ENCODE peak calls at places on chromosomes 3 and 15, in seven cellular contexts. B is aorta, R is body of pancreas, D is Panc1, F is adrenal gland, T is SJSA1, G is sigmoid colon. A is an unnamed sample.

GRCh38 chr3:107562979-107563531 is 40.3 kb downstream of the BBX start:
- DNase-seq in B (no peak), R (no peak), F (no peak), T (no peak), D (no peak), G (no peak), A (no peak)

GRCh38 chr3:139455855-139456254 is 20.5 kb downstream of the RBP2 start:
- DNase-seq in G (no peak), D (no peak), R (no peak), B (no peak), T (no peak), F (no peak), A (no peak)

GRCh38 chr3:166265153-166265552 is 427.9 kb upstream of the BCHE start:
- DNase-seq in G (no peak), T (no peak), B (no peak), F (no peak), D (no peak), R (no peak), A (no peak)

GRCh38 chr3:72011495-72011894 is 226.5 kb upstream of the PROK2 start:
- DNase-seq in F (no peak), B (no peak), D (no peak), G (no peak), R (no peak), T (no peak), A (no peak)

GRCh38 chr3:170467007-170467406 is 48.3 kb downstream of the CLDN11 start:
- DNase-seq in D (no peak), G (no peak), F (no peak), R (no peak), B (no peak), T (no peak), A (no peak)

GRCh38 chr3:181838940-181839914 is 127.5 kb downstream of the SOX2 start:
- DNase-seq in R (peak), G (no peak), F (no peak), T (no peak), B (no peak), D (no peak), A (no peak)

GRCh38 chr3:194654443-194654842 is 17.5 kb downstream of the LSG1 start:
- DNase-seq in T (no peak), R (no peak), G (no peak), F (no peak), D (no peak), B (no peak), A (no peak)

GRCh38 chr3:21665444-21665843 is 85.6 kb downstream of the ZNF385D start:
- DNase-seq in D (no peak), T (no peak), G (no peak), R (no peak), B (no peak), F (no peak), A (no peak)

GRCh38 chr15:69508659-69509058 is 56.0 kb downstream of the RPLP1 start:
- DNase-seq in R (no peak), F (no peak), T (no peak), D (no peak), B (no peak), G (no peak), A (peak)

GRCh38 chr3:181265750-181266333 is 276.3 kb upstream of the DNAJC19 start:
- DNase-seq in B (no peak), F (no peak), T (no peak), G (no peak), R (no peak), D (no peak), A (no peak)

GRCh38 chr3:159919873-159920272 is 68.8 kb upstream of the IL12A start:
- DNase-seq in B (no peak), T (no peak), G (no peak), D (no peak), F (no peak), R (no peak), A (no peak)

GRCh38 chr15:67241132-67241855 is 13.2 kb downstream of the AAGAB start:
- DNase-seq in R (no peak), B (no peak), D (no peak), T (no peak), G (no peak), F (no peak), A (no peak)

GRCh38 chr3:194521514-194522260 is 34.9 kb upstream of the ATP13A3 start:
- DNase-seq in R (no peak), D (no peak), F (no peak), G (no peak), B (no peak), T (no peak), A (peak)

GRCh38 chr3:52633786-52634185 is 51.9 kb downstream of the PBRM1 start:
- DNase-seq in R (no peak), T (no peak), F (no peak), D (no peak), B (no peak), G (no peak), A (no peak)

GRCh38 chr15:58065445-58066041 is at the start of gene ALDH1A2:
- DNase-seq in D (no peak), F (peak), G (peak), R (peak), B (peak), T (no peak), A (peak)

GRCh38 chr15:34334676-34335075 is 2.9 kb downstream of the SLC12A6 start:
- DNase-seq in D (no peak), R (no peak), T (no peak), G (no peak), F (no peak), B (no peak), A (no peak)

GRCh38 chr3:34731879-34732278 is 907.4 kb upstream of the ARPP21 start:
- DNase-seq in F (no peak), D (no peak), R (no peak), B (no peak), G (no peak), T (no peak), A (no peak)

GRCh38 chr3:129399895-129400357 is 28.5 kb downstream of the EFCAB12 start:
- DNase-seq in D (peak), G (no peak), B (no peak), F (no peak), T (no peak), R (peak), A (no peak)

GRCh38 chr3:23807161-23808015 is 1.6 kb downstream of the UBE2E1 start:
- DNase-seq in B (no peak), R (no peak), D (no peak), G (no peak), T (no peak), F (peak), A (no peak)

GRCh38 chr15:96268421-96269204 is 61.9 kb upstream of the NR2F2 start:
- DNase-seq in T (no peak), D (no peak), R (no peak), F (no peak), B (no peak), G (no peak), A (no peak)

GRCh38 chr3:147216143-147216673 is 190.1 kb downstream of the ZIC4 start:
- DNase-seq in B (no peak), F (no peak), T (no peak), G (no peak), D (no peak), R (no peak), A (no peak)

GRCh38 chr3:4709336-4709735 is 216.2 kb downstream of the ITPR1 start:
- DNase-seq in G (no peak), R (no peak), D (no peak), F (no peak), T (no peak), B (no peak), A (no peak)

GRCh38 chr3:170731281-170731680 is 138.7 kb downstream of the RPL22L1 start:
- DNase-seq in B (no peak), F (no peak), T (no peak), D (no peak), G (no peak), R (no peak), A (no peak)

GRCh38 chr3:23926736-23927135 is 9.8 kb downstream of the RPL15 start:
- DNase-seq in R (no peak), D (no peak), B (no peak), G (no peak), T (no peak), F (no peak), A (no peak)

GRCh38 chr3:11548721-11549131 is 95.0 kb downstream of the VGLL4 start:
- DNase-seq in B (peak), R (no peak), G (peak), D (peak), F (peak), T (no peak), A (no peak)

GRCh38 chr3:94626599-94626998 is 563.7 kb downstream of the NSUN3 start:
- DNase-seq in B (no peak), R (no peak), T (no peak), D (no peak), F (no peak), G (no peak), A (no peak)

GRCh38 chr15:90071220-90071807 is 31.0 kb downstream of the IDH2 start:
- DNase-seq in D (peak), R (peak), T (peak), G (peak), B (peak), F (peak), A (no peak)

GRCh38 chr15:51801391-51801835 is 28.0 kb upstream of the TMOD3 start:
- DNase-seq in G (no peak), B (no peak), F (peak), R (no peak), D (no peak), T (no peak), A (no peak)

GRCh38 chr3:64384561-64384960 is 159.3 kb upstream of the PRICKLE2 start:
- DNase-seq in D (no peak), R (no peak), B (no peak), G (no peak), T (no peak), F (no peak), A (no peak)

GRCh38 chr15:62998262-62998909 is 44.2 kb upstream of the TPM1 start:
- DNase-seq in B (no peak), D (no peak), F (no peak), T (no peak), R (no peak), G (no peak), A (no peak)

GRCh38 chr3:22555753-22556152 is 647.4 kb upstream of the UBE2E2 start:
- DNase-seq in T (no peak), D (no peak), R (no peak), F (no peak), G (no peak), B (no peak), A (no peak)

GRCh38 chr3:13498354-13499060 is 18.4 kb downstream of the HDAC11 start:
- DNase-seq in R (no peak), F (no peak), T (no peak), D (no peak), G (no peak), B (peak), A (no peak)

GRCh38 chr15:100766225-100767001 is 113.2 kb upstream of the ALDH1A3 start:
- DNase-seq in D (no peak), B (no peak), F (no peak), R (no peak), G (peak), T (peak), A (peak)

GRCh38 chr3:183046883-183047282 is 52.4 kb downstream of the MCCC1 start:
- DNase-seq in T (no peak), F (no peak), G (no peak), B (no peak), R (no peak), D (no peak), A (no peak)
- H3K27ac ChIP-seq in T (no peak), F (no peak), G (no peak), B (no peak), R (no peak), D (no peak), A (no peak)

GRCh38 chr3:187295635-187296034 is 4.1 kb upstream of the MASP1 start:
- DNase-seq in R (no peak), B (no peak), G (no peak), F (no peak), D (no peak), T (no peak), A (no peak)
- H3K4me3 ChIP-seq in R (no peak), B (no peak), G (no peak), F (no peak), D (no peak), T (no peak), A (no peak)

GRCh38 chr3:33392703-33393125 is 47.5 kb downstream of the UBP1 start:
- DNase-seq in G (no peak), F (no peak), T (peak), R (no peak), B (peak), D (peak), A (no peak)

GRCh38 chr3:33391255-33391995 is 48.8 kb downstream of the UBP1 start:
- DNase-seq in T (no peak), B (no peak), G (no peak), F (no peak), D (no peak), R (no peak), A (no peak)

GRCh38 chr3:33392144-33392543 is 48.1 kb downstream of the UBP1 start:
- DNase-seq in T (no peak), F (no peak), B (no peak), R (no peak), D (no peak), G (no peak), A (no peak)

GRCh38 chr3:33395900-33396299 is 44.3 kb downstream of the UBP1 start:
- DNase-seq in R (no peak), D (no peak), B (no peak), T (no peak), G (no peak), F (no peak), A (no peak)

GRCh38 chr3:33394403-33395054 is 45.7 kb downstream of the UBP1 start:
- DNase-seq in F (no peak), B (no peak), D (no peak), R (no peak), G (no peak), T (no peak), A (no peak)
- H3K27ac ChIP-seq in F (no peak), B (no peak), D (no peak), R (no peak), G (no peak), T (no peak), A (no peak)

GRCh38 chr3:46565113-46565490 is 1.0 kb downstream of the LRRC2 start:
- DNase-seq in G (no peak), B (no peak), R (no peak), T (no peak), D (no peak), F (no peak), A (no peak)
- H3K4me3 ChIP-seq in G (peak), B (no peak), R (no peak), T (no peak), D (no peak), F (no peak), A (peak)

GRCh38 chr3:136852180-136852579 is 9.8 kb upstream of the NCK1 start:
- DNase-seq in T (no peak), D (no peak), R (no peak), G (no peak), F (no peak), B (no peak), A (no peak)
- H3K27ac ChIP-seq in T (no peak), D (no peak), R (no peak), G (no peak), F (no peak), B (no peak), A (no peak)